ENCODE peak calls at places on chromosomes 2 and 18, in six cellular contexts. L is stimulated activated CD4-positive, alpha-beta T cell treated with anti-CD3 and anti-CD28 coated beads, Interleukin-2, amount 100 ng/mL, for 48 hours; Q is KBM-7; W is T47D; T is tibial artery; S is HS-27A. M is an unnamed sample.

GRCh38 chr2:137367361-137367760 is 596.9 kb upstream of the HNMT start:
- DNase-seq in L (no peak), Q (no peak), W (no peak), T (no peak), S (peak), M (no peak)

GRCh38 chr2:240440704-240441320 is 5.3 kb downstream of the GPC1 start:
- DNase-seq in L (no peak), Q (no peak), W (no peak), T (no peak), S (no peak), M (no peak)

GRCh38 chr2:239260546-239261327 is 140.1 kb downstream of the HDAC4 start:
- DNase-seq in L (no peak), Q (no peak), W (no peak), T (no peak), S (no peak), M (no peak)

GRCh38 chr2:147487286-147487979 is 357.4 kb upstream of the ACVR2A start:
- DNase-seq in L (no peak), Q (no peak), W (no peak), T (no peak), S (no peak), M (peak)

GRCh38 chr2:24909555-24910177 is 10.4 kb downstream of the ADCY3 start:
- DNase-seq in L (no peak), Q (no peak), W (no peak), T (peak), S (no peak), M (no peak)

GRCh38 chr2:234840336-234840735 is 111.5 kb upstream of the SH3BP4 start:
- DNase-seq in L (no peak), Q (no peak), W (no peak), T (no peak), S (peak), M (no peak)

GRCh38 chr18:24785019-24785418 is 324.6 kb downstream of the HRH4 start:
- DNase-seq in L (no peak), Q (no peak), W (no peak), T (no peak), S (no peak), M (no peak)

GRCh38 chr18:2338601-2339000 is 232.7 kb downstream of the METTL4 start:
- DNase-seq in L (no peak), Q (peak), W (no peak), T (no peak), S (no peak), M (no peak)

GRCh38 chr2:67108231-67108630 is 288.9 kb upstream of the ETAA1 start:
- DNase-seq in L (no peak), Q (no peak), W (no peak), T (no peak), S (no peak), M (no peak)

GRCh38 chr2:222903234-222904220 is 42.7 kb downstream of the ACSL3 start:
- DNase-seq in L (no peak), Q (peak), W (peak), T (no peak), S (no peak), M (peak)

GRCh38 chr2:65545818-65546217 is 113.4 kb upstream of the SPRED2 start:
- DNase-seq in L (no peak), Q (no peak), W (no peak), T (no peak), S (peak), M (no peak)

GRCh38 chr2:86375623-86376022 is 38.2 kb upstream of the REEP1 start:
- DNase-seq in L (no peak), Q (no peak), W (no peak), T (no peak), S (no peak), M (no peak)

GRCh38 chr18:48455555-48456478 is 46.6 kb upstream of the ZBTB7C start:
- DNase-seq in L (peak), Q (peak), W (peak), T (no peak), S (peak), M (no peak)

GRCh38 chr2:212940816-212941215 is 210.6 kb downstream of the IKZF2 start:
- DNase-seq in L (no peak), Q (no peak), W (peak), T (no peak), S (no peak), M (no peak)